ENCODE peak calls at places on chromosome 4, in eight cellular contexts. B is Peyer's patch; T is heart left ventricle; K is lower lobe of right lung; R is CD4-positive, CD25-positive, alpha-beta regulatory T cell; P is neural progenitor cell; V is naive thymus-derived CD4-positive, alpha-beta T cell; G is ovary. Z is an unnamed sample.

GRCh38 chr4:158597879-158598596 is 73.6 kb downstream of the C4orf46 start:
- DNase-seq in B (no peak), T (no peak), K (no peak), R (no peak), P (no peak), V (no peak), G (no peak), Z (no peak)

GRCh38 chr4:4763815-4764202 is 95.7 kb upstream of the MSX1 start:
- DNase-seq in B (no peak), T (no peak), K (no peak), R (no peak), P (no peak), V (no peak), G (no peak), Z (no peak)

GRCh38 chr4:38868055-38868965 is 704 bp downstream of the FAM114A1 start:
- DNase-seq in B (peak; percentile 61), T (peak; percentile 50), K (peak; percentile 58), R (no peak), P (peak; percentile 12), V (no peak), G (peak; percentile 70), Z (peak; percentile 84)

GRCh38 chr4:14008494-14008893 is 381.0 kb upstream of the BOD1L1 start:
- DNase-seq in B (no peak), T (no peak), K (no peak), R (no peak), P (no peak), V (no peak), G (no peak), Z (no peak)

GRCh38 chr4:133452669-133453068 is 303.6 kb downstream of the PCDH10 start:
- DNase-seq in B (no peak), T (no peak), K (no peak), R (no peak), P (no peak), V (no peak), G (no peak), Z (no peak)

GRCh38 chr4:185634066-185634652 is 98.9 kb upstream of the PDLIM3 start:
- DNase-seq in B (no peak), T (no peak), K (no peak), R (peak; percentile 27), P (peak; percentile 16), V (no peak), G (no peak), Z (no peak)

GRCh38 chr4:1792832-1793495 is at the start of gene FGFR3:
- DNase-seq in B (peak; percentile 60), T (peak; percentile 58), K (no peak), R (peak; percentile 18), P (peak; percentile 85), V (peak; percentile 31), G (no peak), Z (peak; percentile 80)

GRCh38 chr4:78671812-78672440 is 104.2 kb upstream of the BMP2K start:
- DNase-seq in B (no peak), T (no peak), K (no peak), R (no peak), P (no peak), V (no peak), G (no peak), Z (no peak)

GRCh38 chr4:125187621-125188176 is 127.1 kb upstream of the FAT4 start:
- DNase-seq in B (no peak), T (peak; percentile 54), K (no peak), R (no peak), P (no peak), V (no peak), G (no peak), Z (peak; percentile 45)

GRCh38 chr4:129453524-129453923 is 357.6 kb downstream of the C4orf33 start:
- DNase-seq in B (no peak), T (no peak), K (no peak), R (no peak), P (no peak), V (no peak), G (no peak), Z (no peak)

GRCh38 chr4:37054670-37055069 is 189.9 kb upstream of the NWD2 start:
- DNase-seq in B (no peak), T (no peak), K (no peak), R (no peak), P (peak; percentile 42), V (no peak), G (no peak), Z (no peak)

GRCh38 chr4:153248641-153249198 is 44.5 kb downstream of the TRIM2 start:
- DNase-seq in B (no peak), T (peak; percentile 28), K (no peak), R (no peak), P (no peak), V (no peak), G (no peak), Z (no peak)

GRCh38 chr4:37685211-37685725 is 908 bp downstream of the RELL1 start:
- DNase-seq in B (peak; percentile 75), T (peak; percentile 30), K (no peak), R (peak; percentile 84), P (peak; percentile 16), V (no peak), G (peak; percentile 51), Z (no peak)

GRCh38 chr4:129543299-129543698 is 447.3 kb downstream of the C4orf33 start:
- DNase-seq in B (no peak), T (no peak), K (no peak), R (no peak), P (no peak), V (no peak), G (no peak), Z (no peak)

GRCh38 chr4:48141048-48141447 is 7.0 kb upstream of the TXK start:
- DNase-seq in B (no peak), T (no peak), K (no peak), R (peak; percentile 77), P (peak; percentile 54), V (no peak), G (no peak), Z (no peak)

GRCh38 chr4:69095301-69095731 is 958 bp upstream of the UGT2B7 start:
- DNase-seq in B (peak; percentile 39), T (no peak), K (no peak), R (no peak), P (no peak), V (no peak), G (no peak), Z (no peak)

GRCh38 chr4:34318773-34319172 is 1925.5 kb downstream of the ARAP2 start:
- DNase-seq in B (no peak), T (no peak), K (no peak), R (no peak), P (no peak), V (no peak), G (no peak), Z (no peak)

GRCh38 chr4:3826247-3827172 is 60.3 kb downstream of the ADRA2C start:
- DNase-seq in B (no peak), T (no peak), K (peak; percentile 32), R (no peak), P (no peak), V (no peak), G (no peak), Z (no peak)

GRCh38 chr4:7365472-7366179 is 69.1 kb downstream of the PSAPL1 start:
- DNase-seq in B (no peak), T (peak; percentile 43), K (no peak), R (no peak), P (no peak), V (no peak), G (no peak), Z (peak; percentile 32)
- H3K27me3 ChIP-seq in B (no peaks in the 10 kb centered on the region), T (no peaks in the 10 kb centered on the region), K (peaks cover 10% of the 10 kb centered on the region), R (no peaks in the 10 kb centered on the region), P (no peaks in the 10 kb centered on the region), V (no peaks in the 10 kb centered on the region), G (no peaks in the 10 kb centered on the region), Z (no peaks in the 10 kb centered on the region)

GRCh38 chr4:184437988-184438774 is 36.2 kb downstream of the IRF2 start:
- DNase-seq in B (no peak), T (no peak), K (no peak), R (no peak), P (no peak), V (no peak), G (no peak), Z (peak; percentile 53)
- H3K4me1 ChIP-seq in B (no peaks in the 10 kb centered on the region), T (peaks cover 65% of the 10 kb centered on the region), K (peaks cover 70% of the 10 kb centered on the region), R (peaks cover 17% of the 10 kb centered on the region), P (peaks cover 16% of the 10 kb centered on the region), V (peaks cover 32% of the 10 kb centered on the region), G (peaks cover 22% of the 10 kb centered on the region), Z (peaks cover 20% of the 10 kb centered on the region)

GRCh38 chr4:8664976-8665375 is 72.4 kb downstream of the CPZ start:
- DNase-seq in B (no peak), T (no peak), K (peak; percentile 15), R (no peak), P (no peak), V (no peak), G (no peak), Z (no peak)
- H3K27me3 ChIP-seq in B (no peaks in the 10 kb centered on the region), T (no peaks in the 10 kb centered on the region), K (peaks cover 19% of the 10 kb centered on the region), R (no peaks in the 10 kb centered on the region), P (peaks cover 45% of the 10 kb centered on the region), V (no peaks in the 10 kb centered on the region), G (no peaks in the 10 kb centered on the region), Z (no peaks in the 10 kb centered on the region)

GRCh38 chr4:2796261-2797187 is 3.6 kb downstream of the SH3BP2 start:
- DNase-seq in B (peak; percentile 83), T (peak; percentile 19), K (peak; percentile 69), R (no peak), P (peak; percentile 31), V (peak; percentile 5), G (peak; percentile 22), Z (peak; percentile 72)

GRCh38 chr4:2798399-2799301 is 5.8 kb downstream of the SH3BP2 start:
- DNase-seq in B (peak; percentile 87), T (peak; percentile 82), K (peak; percentile 88), R (peak; percentile 73), P (peak; percentile 4), V (peak; percentile 33), G (peak; percentile 57), Z (peak; percentile 92)

GRCh38 chr4:2795558-2796260 is 2.8 kb downstream of the SH3BP2 start:
- DNase-seq in B (peak; percentile 42), T (no peak), K (peak; percentile 51), R (no peak), P (peak; percentile 1), V (peak; percentile 5), G (peak; percentile 21), Z (peak; percentile 75)

GRCh38 chr4:2797545-2798305 is 4.8 kb downstream of the SH3BP2 start:
- DNase-seq in B (peak; percentile 45), T (peak; percentile 37), K (peak; percentile 54), R (peak; percentile 80), P (peak; percentile 1), V (peak; percentile 37), G (peak; percentile 19), Z (no peak)

GRCh38 chr4:2797188-2797544 is 4.3 kb downstream of the SH3BP2 start:
- DNase-seq in B (peak; percentile 42), T (no peak), K (peak; percentile 40), R (no peak), P (peak; percentile 1), V (peak; percentile 4), G (no peak), Z (no peak)
- H3K4me1 ChIP-seq in B (peaks cover 14% of the 10 kb centered on the region), T (peaks cover 94% of the 10 kb centered on the region), K (peaks cover 93% of the 10 kb centered on the region), R (peaks cover 70% of the 10 kb centered on the region), P (peaks cover 13% of the 10 kb centered on the region), V (peaks cover 62% of the 10 kb centered on the region), G (peaks cover 27% of the 10 kb centered on the region), Z (peaks cover 51% of the 10 kb centered on the region)

GRCh38 chr4:80207172-80207583 is 9.9 kb downstream of the PRDM8 start:
- DNase-seq in B (no peak), T (no peak), K (no peak), R (no peak), P (peak; percentile 60), V (no peak), G (no peak), Z (peak; percentile 57)
- H3K27me3 ChIP-seq in B (peaks cover 3% of the 10 kb centered on the region), T (peaks cover 8% of the 10 kb centered on the region), K (peaks cover 32% of the 10 kb centered on the region), R (peaks cover 2% of the 10 kb centered on the region), P (peaks cover 100% of the 10 kb centered on the region), V (no peaks in the 10 kb centered on the region), G (no peaks in the 10 kb centered on the region), Z (no peaks in the 10 kb centered on the region)